ENCODE peak calls at places on chromosomes 6 and 20, in six cellular contexts. One of them, this sample, is unnamed.
A peak's percentile ranks its signal among the peaks of the same experiment; 100 is the strongest.

GRCh38 chr6:133682506-133683290 is 206.2 kb upstream of the TCF21 start:
- DNase-seq in astrocyte of the spinal cord: peak; percentile 4
- DNase-seq in right atrium auricular region: no peak
- DNase-seq in bronchial epithelial cell: no peak
- DNase-seq in ureter: no peak
- DNase-seq in effector memory CD8-positive, alpha-beta T cell: no peak
- DNase-seq in this sample: no peak

GRCh38 chr20:43583982-43584432 is 6.7 kb upstream of the IFT52 start:
- DNase-seq in astrocyte of the spinal cord: peak; percentile 96
- DNase-seq in right atrium auricular region: peak; percentile 88
- DNase-seq in bronchial epithelial cell: peak; percentile 90
- DNase-seq in ureter: peak; percentile 53
- DNase-seq in effector memory CD8-positive, alpha-beta T cell: no peak
- DNase-seq in this sample: peak; percentile 53

GRCh38 chr20:34536798-34537394 is 20.7 kb downstream of the DYNLRB1 start:
- DNase-seq in astrocyte of the spinal cord: no peak
- DNase-seq in right atrium auricular region: no peak
- DNase-seq in bronchial epithelial cell: no peak
- DNase-seq in ureter: no peak
- DNase-seq in effector memory CD8-positive, alpha-beta T cell: peak; percentile 30
- DNase-seq in this sample: peak; percentile 91

GRCh38 chr6:3314176-3314575 is 55.4 kb downstream of the PSMG4 start:
- DNase-seq in astrocyte of the spinal cord: no peak
- DNase-seq in right atrium auricular region: no peak
- DNase-seq in bronchial epithelial cell: no peak
- DNase-seq in ureter: no peak
- DNase-seq in effector memory CD8-positive, alpha-beta T cell: no peak
- DNase-seq in this sample: no peak

GRCh38 chr6:111653961-111654360 is 48.3 kb upstream of the TRAF3IP2 start:
- DNase-seq in astrocyte of the spinal cord: no peak
- DNase-seq in right atrium auricular region: no peak
- DNase-seq in bronchial epithelial cell: peak; percentile 13
- DNase-seq in ureter: no peak
- DNase-seq in effector memory CD8-positive, alpha-beta T cell: no peak
- DNase-seq in this sample: no peak

GRCh38 chr6:7587631-7588100 is 2.3 kb upstream of the SNRNP48 start:
- DNase-seq in astrocyte of the spinal cord: peak; percentile 37
- DNase-seq in right atrium auricular region: no peak
- DNase-seq in bronchial epithelial cell: peak; percentile 69
- DNase-seq in ureter: no peak
- DNase-seq in effector memory CD8-positive, alpha-beta T cell: no peak
- DNase-seq in this sample: no peak

GRCh38 chr6:74551896-74552295 is 654.0 kb downstream of the COL12A1 start:
- DNase-seq in astrocyte of the spinal cord: peak; percentile 34
- DNase-seq in right atrium auricular region: no peak
- DNase-seq in bronchial epithelial cell: no peak
- DNase-seq in ureter: no peak
- DNase-seq in effector memory CD8-positive, alpha-beta T cell: no peak
- DNase-seq in this sample: no peak

GRCh38 chr6:126118058-126118759 is 131.9 kb downstream of the TRMT11 start:
- DNase-seq in astrocyte of the spinal cord: peak; percentile 40
- DNase-seq in right atrium auricular region: no peak
- DNase-seq in bronchial epithelial cell: no peak
- DNase-seq in ureter: no peak
- DNase-seq in effector memory CD8-positive, alpha-beta T cell: no peak
- DNase-seq in this sample: no peak

GRCh38 chr6:81487489-81487888 is 265.0 kb downstream of the TENT5A start:
- DNase-seq in astrocyte of the spinal cord: peak; percentile 16
- DNase-seq in right atrium auricular region: peak; percentile 75
- DNase-seq in bronchial epithelial cell: no peak
- DNase-seq in ureter: peak; percentile 48
- DNase-seq in effector memory CD8-positive, alpha-beta T cell: no peak
- DNase-seq in this sample: peak; percentile 38

GRCh38 chr6:157184202-157185015 is 138.9 kb downstream of the TMEM242 start:
- DNase-seq in astrocyte of the spinal cord: peak; percentile 72
- DNase-seq in right atrium auricular region: peak; percentile 78
- DNase-seq in bronchial epithelial cell: peak; percentile 43
- DNase-seq in ureter: peak; percentile 74
- DNase-seq in effector memory CD8-positive, alpha-beta T cell: peak; percentile 67
- DNase-seq in this sample: peak; percentile 76

GRCh38 chr6:119540417-119540816 is 190.9 kb upstream of the MAN1A1 start:
- DNase-seq in astrocyte of the spinal cord: no peak
- DNase-seq in right atrium auricular region: no peak
- DNase-seq in bronchial epithelial cell: no peak
- DNase-seq in ureter: no peak
- DNase-seq in effector memory CD8-positive, alpha-beta T cell: no peak
- DNase-seq in this sample: no peak

GRCh38 chr6:72631480-72631879 is 9.6 kb downstream of the KCNQ5 start:
- DNase-seq in astrocyte of the spinal cord: peak; percentile 17
- DNase-seq in right atrium auricular region: no peak
- DNase-seq in bronchial epithelial cell: no peak
- DNase-seq in ureter: no peak
- DNase-seq in effector memory CD8-positive, alpha-beta T cell: no peak
- DNase-seq in this sample: no peak

GRCh38 chr20:17825949-17826843 is 126.4 kb downstream of the BANF2 start:
- DNase-seq in astrocyte of the spinal cord: peak; percentile 38
- DNase-seq in right atrium auricular region: no peak
- DNase-seq in bronchial epithelial cell: no peak
- DNase-seq in ureter: no peak
- DNase-seq in effector memory CD8-positive, alpha-beta T cell: no peak
- DNase-seq in this sample: no peak

GRCh38 chr6:154249499-154250298 is 106.9 kb downstream of the IPCEF1 start:
- DNase-seq in astrocyte of the spinal cord: no peak
- DNase-seq in right atrium auricular region: no peak
- DNase-seq in bronchial epithelial cell: no peak
- DNase-seq in ureter: no peak
- DNase-seq in effector memory CD8-positive, alpha-beta T cell: no peak
- DNase-seq in this sample: no peak

GRCh38 chr6:88302769-88303230 is 136.7 kb upstream of the CNR1 start:
- DNase-seq in astrocyte of the spinal cord: peak; percentile 35
- DNase-seq in right atrium auricular region: no peak
- DNase-seq in bronchial epithelial cell: no peak
- DNase-seq in ureter: no peak
- DNase-seq in effector memory CD8-positive, alpha-beta T cell: no peak
- DNase-seq in this sample: no peak

GRCh38 chr20:9439806-9440205 is 74.6 kb upstream of the LAMP5 start:
- DNase-seq in astrocyte of the spinal cord: no peak
- DNase-seq in right atrium auricular region: no peak
- DNase-seq in bronchial epithelial cell: peak; percentile 23
- DNase-seq in ureter: no peak
- DNase-seq in effector memory CD8-positive, alpha-beta T cell: no peak
- DNase-seq in this sample: no peak

GRCh38 chr6:23728707-23729106 is 397.3 kb upstream of the NRSN1 start:
- DNase-seq in astrocyte of the spinal cord: no peak
- DNase-seq in right atrium auricular region: no peak
- DNase-seq in bronchial epithelial cell: no peak
- DNase-seq in ureter: no peak
- DNase-seq in effector memory CD8-positive, alpha-beta T cell: no peak
- DNase-seq in this sample: no peak

GRCh38 chr20:45887346-45887715 is at the start of gene SPATA25:
- DNase-seq in astrocyte of the spinal cord: no peak
- DNase-seq in right atrium auricular region: no peak
- DNase-seq in bronchial epithelial cell: no peak
- DNase-seq in ureter: no peak
- DNase-seq in effector memory CD8-positive, alpha-beta T cell: no peak
- DNase-seq in this sample: no peak

GRCh38 chr20:41150664-41151063 is 13.3 kb downstream of the PLCG1 start:
- DNase-seq in astrocyte of the spinal cord: no peak
- DNase-seq in right atrium auricular region: no peak
- DNase-seq in bronchial epithelial cell: no peak
- DNase-seq in ureter: no peak
- DNase-seq in effector memory CD8-positive, alpha-beta T cell: no peak
- DNase-seq in this sample: no peak

GRCh38 chr20:51350941-51351631 is 191.4 kb downstream of the NFATC2 start:
- DNase-seq in astrocyte of the spinal cord: peak; percentile 96
- DNase-seq in right atrium auricular region: no peak
- DNase-seq in bronchial epithelial cell: peak; percentile 41
- DNase-seq in ureter: no peak
- DNase-seq in effector memory CD8-positive, alpha-beta T cell: no peak
- DNase-seq in this sample: no peak

GRCh38 chr6:112253505-112253841 is 894 bp downstream of the LAMA4 start:
- DNase-seq in astrocyte of the spinal cord: no peak
- DNase-seq in right atrium auricular region: no peak
- DNase-seq in bronchial epithelial cell: no peak
- DNase-seq in ureter: no peak
- DNase-seq in effector memory CD8-positive, alpha-beta T cell: peak; percentile 3
- DNase-seq in this sample: no peak

GRCh38 chr20:23078994-23079364 is 7.1 kb downstream of the CD93 start:
- DNase-seq in astrocyte of the spinal cord: no peak
- DNase-seq in right atrium auricular region: no peak
- DNase-seq in bronchial epithelial cell: no peak
- DNase-seq in ureter: no peak
- DNase-seq in effector memory CD8-positive, alpha-beta T cell: no peak
- DNase-seq in this sample: no peak

GRCh38 chr6:100988391-100988999 is 107.4 kb upstream of the ASCC3 start:
- DNase-seq in astrocyte of the spinal cord: no peak
- DNase-seq in right atrium auricular region: no peak
- DNase-seq in bronchial epithelial cell: no peak
- DNase-seq in ureter: no peak
- DNase-seq in effector memory CD8-positive, alpha-beta T cell: no peak
- DNase-seq in this sample: no peak